ENCODE peak calls at places on chromosomes 7 and 10, in eight cellular contexts. One of them, this sample, is unnamed.
A peak's percentile ranks its signal among the peaks of the same experiment; 100 is the strongest.

GRCh38 chr7:107233174-107233573 is 64.4 kb downstream of the HBP1 start:
- DNase-seq in naive thymus-derived CD4-positive, alpha-beta T cell: no peak
- DNase-seq in neural crest cell: no peak
- DNase-seq in activated CD8-positive, alpha-beta T cell treated with anti-CD3 and anti-CD28 coated beads, Interleukin-2, amount 10 ng/mL, durations not matched to agents 7 days and 5 days: no peak
- DNase-seq in epithelial cell of esophagus: no peak
- DNase-seq in NAMALWA: no peak
- DNase-seq in caudate nucleus: no peak
- DNase-seq in RCC 7860: no peak
- DNase-seq in this sample: peak; percentile 74

GRCh38 chr10:133520193-133520738 is 6.9 kb upstream of the CYP2E1 start:
- DNase-seq in activated CD8-positive, alpha-beta T cell treated with anti-CD3 and anti-CD28 coated beads, Interleukin-2, amount 10 ng/mL, durations not matched to agents 7 days and 5 days: peak; percentile 92
- DNase-seq in epithelial cell of esophagus: peak; percentile 42
- DNase-seq in caudate nucleus: peak; percentile 69
- DNase-seq in NAMALWA: peak; percentile 93
- DNase-seq in naive thymus-derived CD4-positive, alpha-beta T cell: peak; percentile 94
- DNase-seq in RCC 7860: peak; percentile 31
- DNase-seq in neural crest cell: no peak
- DNase-seq in this sample: peak; percentile 86

GRCh38 chr10:58963723-58964124 is 212.7 kb upstream of the PHYHIPL start:
- DNase-seq in caudate nucleus: peak; percentile 95
- DNase-seq in RCC 7860: no peak
- DNase-seq in activated CD8-positive, alpha-beta T cell treated with anti-CD3 and anti-CD28 coated beads, Interleukin-2, amount 10 ng/mL, durations not matched to agents 7 days and 5 days: no peak
- DNase-seq in NAMALWA: no peak
- DNase-seq in naive thymus-derived CD4-positive, alpha-beta T cell: no peak
- DNase-seq in neural crest cell: peak; percentile 38
- DNase-seq in epithelial cell of esophagus: no peak
- DNase-seq in this sample: peak; percentile 95

GRCh38 chr10:126058507-126058906 is 162.1 kb downstream of the FANK1 start:
- DNase-seq in caudate nucleus: no peak
- DNase-seq in naive thymus-derived CD4-positive, alpha-beta T cell: no peak
- DNase-seq in NAMALWA: no peak
- DNase-seq in RCC 7860: no peak
- DNase-seq in activated CD8-positive, alpha-beta T cell treated with anti-CD3 and anti-CD28 coated beads, Interleukin-2, amount 10 ng/mL, durations not matched to agents 7 days and 5 days: no peak
- DNase-seq in epithelial cell of esophagus: no peak
- DNase-seq in neural crest cell: no peak
- DNase-seq in this sample: no peak

GRCh38 chr10:56722912-56723311 is 361.9 kb upstream of the ZWINT start:
- DNase-seq in naive thymus-derived CD4-positive, alpha-beta T cell: no peak
- DNase-seq in activated CD8-positive, alpha-beta T cell treated with anti-CD3 and anti-CD28 coated beads, Interleukin-2, amount 10 ng/mL, durations not matched to agents 7 days and 5 days: no peak
- DNase-seq in neural crest cell: no peak
- DNase-seq in NAMALWA: no peak
- DNase-seq in epithelial cell of esophagus: no peak
- DNase-seq in RCC 7860: no peak
- DNase-seq in caudate nucleus: no peak
- DNase-seq in this sample: no peak

GRCh38 chr7:13879994-13880686 is 109.3 kb downstream of the ETV1 start:
- DNase-seq in naive thymus-derived CD4-positive, alpha-beta T cell: no peak
- DNase-seq in caudate nucleus: no peak
- DNase-seq in epithelial cell of esophagus: peak; percentile 85
- DNase-seq in RCC 7860: peak; percentile 29
- DNase-seq in activated CD8-positive, alpha-beta T cell treated with anti-CD3 and anti-CD28 coated beads, Interleukin-2, amount 10 ng/mL, durations not matched to agents 7 days and 5 days: no peak
- DNase-seq in NAMALWA: no peak
- DNase-seq in neural crest cell: no peak
- DNase-seq in this sample: no peak

GRCh38 chr10:124465777-124466488 is 4.3 kb downstream of the LHPP start:
- DNase-seq in naive thymus-derived CD4-positive, alpha-beta T cell: no peak
- DNase-seq in NAMALWA: no peak
- DNase-seq in activated CD8-positive, alpha-beta T cell treated with anti-CD3 and anti-CD28 coated beads, Interleukin-2, amount 10 ng/mL, durations not matched to agents 7 days and 5 days: no peak
- DNase-seq in RCC 7860: no peak
- DNase-seq in epithelial cell of esophagus: no peak
- DNase-seq in neural crest cell: no peak
- DNase-seq in caudate nucleus: no peak
- DNase-seq in this sample: no peak

GRCh38 chr7:26723140-26723539 is 141.2 kb downstream of the SKAP2 start:
- DNase-seq in neural crest cell: no peak
- DNase-seq in epithelial cell of esophagus: no peak
- DNase-seq in RCC 7860: no peak
- DNase-seq in activated CD8-positive, alpha-beta T cell treated with anti-CD3 and anti-CD28 coated beads, Interleukin-2, amount 10 ng/mL, durations not matched to agents 7 days and 5 days: no peak
- DNase-seq in caudate nucleus: no peak
- DNase-seq in NAMALWA: peak; percentile 49
- DNase-seq in naive thymus-derived CD4-positive, alpha-beta T cell: no peak
- DNase-seq in this sample: no peak

GRCh38 chr7:149715476-149715875 is 57.9 kb downstream of the ZNF467 start:
- DNase-seq in activated CD8-positive, alpha-beta T cell treated with anti-CD3 and anti-CD28 coated beads, Interleukin-2, amount 10 ng/mL, durations not matched to agents 7 days and 5 days: no peak
- DNase-seq in epithelial cell of esophagus: peak; percentile 19
- DNase-seq in NAMALWA: no peak
- DNase-seq in RCC 7860: no peak
- DNase-seq in caudate nucleus: no peak
- DNase-seq in neural crest cell: no peak
- DNase-seq in naive thymus-derived CD4-positive, alpha-beta T cell: no peak
- DNase-seq in this sample: no peak

GRCh38 chr7:111821076-111821475 is 258.8 kb upstream of the IMMP2L start:
- DNase-seq in NAMALWA: no peak
- DNase-seq in neural crest cell: no peak
- DNase-seq in RCC 7860: no peak
- DNase-seq in naive thymus-derived CD4-positive, alpha-beta T cell: no peak
- DNase-seq in epithelial cell of esophagus: no peak
- DNase-seq in activated CD8-positive, alpha-beta T cell treated with anti-CD3 and anti-CD28 coated beads, Interleukin-2, amount 10 ng/mL, durations not matched to agents 7 days and 5 days: no peak
- DNase-seq in caudate nucleus: no peak
- DNase-seq in this sample: no peak

GRCh38 chr7:6462094-6462493 is 14.3 kb upstream of the DAGLB start:
- DNase-seq in caudate nucleus: no peak
- DNase-seq in naive thymus-derived CD4-positive, alpha-beta T cell: no peak
- DNase-seq in activated CD8-positive, alpha-beta T cell treated with anti-CD3 and anti-CD28 coated beads, Interleukin-2, amount 10 ng/mL, durations not matched to agents 7 days and 5 days: no peak
- DNase-seq in neural crest cell: no peak
- DNase-seq in epithelial cell of esophagus: no peak
- DNase-seq in NAMALWA: no peak
- DNase-seq in RCC 7860: no peak
- DNase-seq in this sample: no peak

GRCh38 chr7:45585628-45586027 is 11.5 kb downstream of the ADCY1 start:
- DNase-seq in epithelial cell of esophagus: no peak
- DNase-seq in NAMALWA: no peak
- DNase-seq in RCC 7860: no peak
- DNase-seq in neural crest cell: no peak
- DNase-seq in caudate nucleus: no peak
- DNase-seq in naive thymus-derived CD4-positive, alpha-beta T cell: no peak
- DNase-seq in activated CD8-positive, alpha-beta T cell treated with anti-CD3 and anti-CD28 coated beads, Interleukin-2, amount 10 ng/mL, durations not matched to agents 7 days and 5 days: no peak
- DNase-seq in this sample: no peak

GRCh38 chr7:102030696-102031095 is 213.3 kb downstream of the CUX1 start:
- DNase-seq in neural crest cell: no peak
- DNase-seq in RCC 7860: no peak
- DNase-seq in activated CD8-positive, alpha-beta T cell treated with anti-CD3 and anti-CD28 coated beads, Interleukin-2, amount 10 ng/mL, durations not matched to agents 7 days and 5 days: no peak
- DNase-seq in naive thymus-derived CD4-positive, alpha-beta T cell: no peak
- DNase-seq in epithelial cell of esophagus: no peak
- DNase-seq in NAMALWA: peak; percentile 49
- DNase-seq in caudate nucleus: no peak
- DNase-seq in this sample: no peak

GRCh38 chr10:31929260-31929985 is 792 bp upstream of the ARHGAP12 start:
- DNase-seq in RCC 7860: peak; percentile 50
- DNase-seq in activated CD8-positive, alpha-beta T cell treated with anti-CD3 and anti-CD28 coated beads, Interleukin-2, amount 10 ng/mL, durations not matched to agents 7 days and 5 days: peak; percentile 42
- DNase-seq in naive thymus-derived CD4-positive, alpha-beta T cell: peak; percentile 43
- DNase-seq in neural crest cell: no peak
- DNase-seq in NAMALWA: peak; percentile 62
- DNase-seq in caudate nucleus: peak; percentile 60
- DNase-seq in epithelial cell of esophagus: peak; percentile 30
- DNase-seq in this sample: peak; percentile 54